ENCODE peak calls at places on chromosomes 16 and 17, in eight cellular contexts. I, R, E, L, A, T, Y and N are unnamed samples.

GRCh38 chr17:21679256-21680146 is 12.8 kb upstream of the KCNJ18 start:
- DNase-seq in I (no peak), R (no peak), E (no peak), L (no peak), A (no peak), T (no peak), Y (no peak), N (no peak)

GRCh38 chr16:57245472-57246113 is 534 bp downstream of the ARL2BP start:
- DNase-seq in I (peak; percentile 20), R (peak; percentile 55), E (peak; percentile 71), L (no peak), A (no peak), T (peak; percentile 50), Y (peak; percentile 52), N (no peak)

GRCh38 chr17:15966183-15966878 is 21.4 kb downstream of the ADORA2B start:
- DNase-seq in I (no peak), R (no peak), E (peak; percentile 76), L (peak; percentile 35), A (no peak), T (no peak), Y (peak; percentile 72), N (peak; percentile 50)

GRCh38 chr16:11049396-11050059 is 105.2 kb downstream of the CLEC16A start:
- DNase-seq in I (no peak), R (no peak), E (no peak), L (no peak), A (no peak), T (no peak), Y (no peak), N (peak; percentile 16)

GRCh38 chr17:2089021-2089422 is 34.1 kb downstream of the HIC1 start:
- DNase-seq in I (peak; percentile 75), R (peak; percentile 86), E (no peak), L (peak; percentile 73), A (no peak), T (no peak), Y (no peak), N (no peak)

GRCh38 chr16:68382296-68382718 is 66.0 kb downstream of the SMPD3 start:
- DNase-seq in I (no peak), R (no peak), E (peak; percentile 84), L (no peak), A (no peak), T (no peak), Y (peak; percentile 85), N (no peak)

GRCh38 chr17:74453665-74454196 is 12.7 kb upstream of the CD300A start:
- DNase-seq in I (no peak), R (no peak), E (peak; percentile 94), L (no peak), A (peak; percentile 89), T (no peak), Y (peak; percentile 93), N (no peak)

GRCh38 chr16:83574388-83574787 is 233.4 kb upstream of the HSBP1 start:
- DNase-seq in I (peak; percentile 59), R (peak; percentile 97), E (no peak), L (peak; percentile 96), A (no peak), T (no peak), Y (no peak), N (no peak)

GRCh38 chr16:15796885-15797284 is 59.9 kb downstream of the MYH11 start:
- DNase-seq in I (no peak), R (no peak), E (no peak), L (no peak), A (no peak), T (no peak), Y (no peak), N (no peak)

GRCh38 chr17:27793168-27793905 is 7.0 kb downstream of the NOS2 start:
- DNase-seq in I (no peak), R (peak; percentile 19), E (no peak), L (no peak), A (no peak), T (peak; percentile 31), Y (peak; percentile 54), N (no peak)
- H3K4me3 ChIP-seq in I (no peak overlapping the region), R (peak overlapping the region; percentile 49), E (no peak overlapping the region), L (no peak overlapping the region), A (peak overlapping the region; percentile 33), T (peak overlapping the region; percentile 42), Y (peak overlapping the region; percentile 14), N (no peak overlapping the region)

GRCh38 chr17:35022536-35023063 is 40.9 kb downstream of the RFFL start:
- DNase-seq in I (peak; percentile 88), R (peak; percentile 93), E (peak; percentile 80), L (peak; percentile 87), A (no peak), T (peak; percentile 52), Y (peak; percentile 23), N (no peak)

GRCh38 chr17:35028531-35029262 is 34.8 kb downstream of the RFFL start:
- DNase-seq in I (peak; percentile 44), R (peak; percentile 37), E (no peak), L (peak; percentile 24), A (no peak), T (no peak), Y (no peak), N (no peak)

GRCh38 chr17:35021520-35022380 is 41.4 kb downstream of the LIG3 start:
- DNase-seq in I (peak; percentile 8), R (no peak), E (no peak), L (no peak), A (no peak), T (no peak), Y (no peak), N (no peak)

GRCh38 chr17:35023538-35023937 is 40.0 kb downstream of the RFFL start:
- DNase-seq in I (no peak), R (no peak), E (no peak), L (no peak), A (no peak), T (no peak), Y (no peak), N (no peak)

GRCh38 chr17:35025541-35025940 is 38.0 kb downstream of the RFFL start:
- DNase-seq in I (no peak), R (no peak), E (no peak), L (no peak), A (no peak), T (no peak), Y (no peak), N (no peak)
- H3K4me3 ChIP-seq in I (no peak overlapping the region), R (no peak overlapping the region), E (no peak overlapping the region), L (no peak overlapping the region), A (no peak overlapping the region), T (no peak overlapping the region), Y (no peak overlapping the region), N (no peak overlapping the region)

GRCh38 chr17:58004060-58004459 is 3.0 kb downstream of the SRSF1 start:
- DNase-seq in I (no peak), R (no peak), E (no peak), L (no peak), A (no peak), T (no peak), Y (no peak), N (no peak)
- H3K4me3 ChIP-seq in I (no peak overlapping the region), R (peak overlapping the region; percentile 99), E (no peak overlapping the region), L (no peak overlapping the region), A (no peak overlapping the region), T (no peak overlapping the region), Y (no peak overlapping the region), N (no peak overlapping the region)

DNA sequence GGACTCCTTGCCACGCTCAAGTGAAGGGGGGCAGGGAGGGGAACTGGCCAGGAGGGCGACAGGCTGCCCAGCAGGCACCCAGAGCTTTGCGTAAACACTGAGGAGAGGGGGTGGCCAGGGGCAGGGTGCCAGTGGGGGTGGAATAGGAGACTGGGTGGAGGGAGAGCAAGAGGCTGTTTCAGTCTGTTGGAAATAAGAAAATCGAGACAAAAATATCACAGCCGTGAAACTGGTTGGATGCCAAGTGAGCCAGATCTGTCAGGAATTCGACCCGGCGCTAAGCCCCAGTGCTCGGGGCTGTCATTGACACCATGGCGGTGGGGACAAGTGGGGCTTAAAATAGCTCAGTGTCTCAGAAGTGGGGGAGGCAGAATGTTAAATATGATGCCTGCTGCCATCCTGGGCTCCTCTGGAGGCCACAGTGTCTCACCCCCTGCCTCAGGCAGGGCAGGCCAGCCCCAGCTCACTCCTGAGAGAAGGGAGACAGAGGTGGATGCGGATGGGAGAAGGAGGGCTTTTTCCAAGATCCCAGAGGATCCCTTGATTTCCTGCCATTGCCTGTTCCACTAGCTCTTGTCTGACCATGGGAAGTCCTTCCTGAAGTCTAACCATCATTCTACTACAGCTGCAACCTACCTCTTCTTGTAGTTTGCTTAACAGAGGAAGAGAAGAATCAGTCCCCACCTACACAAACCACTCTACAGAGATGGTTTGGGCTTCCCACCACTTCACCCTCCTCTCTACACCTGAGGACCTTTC is 9.5 kb downstream of the PNMT start:
- DNase-seq in I (peak; percentile 11), R (no peak), E (no peak), L (no peak), A (no peak), T (peak; percentile 80), Y (no peak), N (peak; percentile 85)
- H3K4me3 ChIP-seq in I (no peak overlapping the region), R (no peak overlapping the region), E (no peak overlapping the region), L (no peak overlapping the region), A (no peak overlapping the region), T (no peak overlapping the region), Y (no peak overlapping the region), N (no peak overlapping the region)

GRCh38 chr17:42402121-42402516 is 13.9 kb upstream of the STAT3 start:
- DNase-seq in I (no peak), R (no peak), E (no peak), L (peak; percentile 57), A (no peak), T (no peak), Y (peak; percentile 75), N (no peak)

GRCh38 chr17:42404326-42405055 is 16.2 kb upstream of the STAT3 start:
- DNase-seq in I (no peak), R (no peak), E (no peak), L (no peak), A (no peak), T (no peak), Y (no peak), N (no peak)

GRCh38 chr17:42403150-42403549 is 14.9 kb upstream of the STAT3 start:
- DNase-seq in I (no peak), R (no peak), E (no peak), L (no peak), A (no peak), T (no peak), Y (peak; percentile 47), N (no peak)

GRCh38 chr17:42399121-42399520 is 10.9 kb upstream of the STAT3 start:
- DNase-seq in I (no peak), R (no peak), E (no peak), L (no peak), A (no peak), T (no peak), Y (no peak), N (no peak)

GRCh38 chr17:42399948-42400843 is 12.0 kb upstream of the STAT3 start:
- DNase-seq in I (no peak), R (no peak), E (no peak), L (no peak), A (no peak), T (no peak), Y (no peak), N (no peak)
- H3K4me3 ChIP-seq in I (no peak overlapping the region), R (no peak overlapping the region), E (no peak overlapping the region), L (no peak overlapping the region), A (no peak overlapping the region), T (no peak overlapping the region), Y (no peak overlapping the region), N (no peak overlapping the region)

DNA sequence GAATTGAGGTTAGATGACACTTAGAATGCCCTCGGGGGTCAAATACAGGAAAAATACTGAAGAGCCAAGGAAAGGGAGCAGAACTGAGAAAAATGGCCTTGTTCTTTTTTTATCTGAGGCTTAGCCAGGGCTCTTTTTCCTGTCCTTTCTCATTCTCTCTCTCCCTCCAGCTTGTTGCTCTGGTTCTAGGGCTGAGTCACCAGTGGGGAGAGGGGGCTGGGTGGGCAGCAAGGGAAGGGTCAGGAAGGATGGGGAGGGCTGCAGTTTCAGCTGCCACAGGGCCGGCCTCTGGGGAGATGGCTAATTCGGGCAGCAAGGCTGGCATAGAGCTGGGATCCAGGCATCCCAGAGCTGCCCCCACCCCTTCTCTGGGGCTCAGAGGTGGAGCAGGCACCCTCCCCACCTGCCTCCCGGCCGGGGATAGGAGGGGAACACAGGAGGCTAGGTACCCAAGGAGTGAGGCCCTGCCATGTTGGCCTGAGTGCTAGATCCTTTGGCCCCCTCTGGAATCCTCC is 3.9 kb downstream of the ITGA3 start:
- DNase-seq in I (no peak), R (peak; percentile 59), E (peak; percentile 46), L (peak; percentile 61), A (no peak), T (no peak), Y (no peak), N (peak; percentile 30)
- H3K4me3 ChIP-seq in I (no peak overlapping the region), R (peak overlapping the region; percentile 83), E (no peak overlapping the region), L (no peak overlapping the region), A (no peak overlapping the region), T (no peak overlapping the region), Y (no peak overlapping the region), N (no peak overlapping the region)